ENCODE peak calls at places on chromosomes 7 and 10, in six cellular contexts. F, S, K, I, R and N are unnamed samples.

GRCh38 chr10:4267084-4267774 is 482.2 kb upstream of the KLF6 start:
- DNase-seq in F (no peak), S (no peak), K (no peak), I (no peak), R (peak), N (no peak)

GRCh38 chr7:5429857-5430611 is 6.4 kb upstream of the TNRC18 start:
- DNase-seq in F (peak), S (peak), K (peak), I (no peak), R (peak), N (peak)

GRCh38 chr7:122013070-122013469 is 131.0 kb downstream of the AASS start:
- DNase-seq in F (no peak), S (peak), K (no peak), I (no peak), R (no peak), N (no peak)

GRCh38 chr7:149714081-149714909 is 59.1 kb downstream of the ZNF467 start:
- DNase-seq in F (peak), S (peak), K (peak), I (peak), R (peak), N (peak)

GRCh38 chr7:11988186-11988585 is 156.2 kb upstream of the THSD7A start:
- DNase-seq in F (no peak), S (no peak), K (no peak), I (no peak), R (no peak), N (no peak)

GRCh38 chr7:99562832-99563231 is 4.4 kb downstream of the ZNF655 start:
- DNase-seq in F (no peak), S (peak), K (peak), I (no peak), R (peak), N (no peak)

GRCh38 chr7:108973075-108973474 is 403.4 kb downstream of the DNAJB9 start:
- DNase-seq in F (no peak), S (peak), K (no peak), I (no peak), R (no peak), N (no peak)

GRCh38 chr10:124743188-124744046 is 761 bp downstream of the FAM53B start:
- DNase-seq in F (no peak), S (peak), K (peak), I (no peak), R (no peak), N (peak)

GRCh38 chr7:94907420-94908203 is at the start of gene PPP1R9A:
- DNase-seq in F (peak), S (peak), K (peak), I (peak), R (peak), N (peak)

GRCh38 chr7:10767771-10768170 is 205.9 kb upstream of the PHF14 start:
- DNase-seq in F (no peak), S (no peak), K (no peak), I (no peak), R (no peak), N (no peak)

GRCh38 chr10:29438271-29438670 is 149.4 kb downstream of the LYZL1 start:
- DNase-seq in F (no peak), S (no peak), K (no peak), I (no peak), R (no peak), N (no peak)

GRCh38 chr10:132283604-132284382 is 24.0 kb downstream of the STK32C start:
- DNase-seq in F (no peak), S (no peak), K (peak), I (no peak), R (no peak), N (peak)

GRCh38 chr7:135862586-135863361 is 114.2 kb upstream of the FAM180A start:
- DNase-seq in F (no peak), S (peak), K (no peak), I (no peak), R (no peak), N (no peak)

GRCh38 chr7:151249732-151250072 is 1.2 kb upstream of the SMARCD3 start:
- DNase-seq in F (peak), S (peak), K (peak), I (peak), R (peak), N (peak)

GRCh38 chr7:114789942-114790341 is 132.0 kb upstream of the MDFIC start:
- DNase-seq in F (no peak), S (no peak), K (peak), I (no peak), R (no peak), N (no peak)

GRCh38 chr10:114638874-114639625 is 19.0 kb downstream of the ABLIM1 start:
- DNase-seq in F (no peak), S (peak), K (peak), I (no peak), R (no peak), N (no peak)

GRCh38 chr10:48494073-48494472 is 110.8 kb downstream of the ARHGAP22 start:
- DNase-seq in F (no peak), S (no peak), K (no peak), I (no peak), R (no peak), N (no peak)

GRCh38 chr10:88980836-88981235 is 9.8 kb upstream of the FAS start:
- DNase-seq in F (no peak), S (no peak), K (peak), I (no peak), R (no peak), N (no peak)
- H3K27ac ChIP-seq in F (peak), S (no peak), K (no peak), I (peak), R (peak), N (peak)

GRCh38 chr10:44697096-44697495 is 214.0 kb upstream of the TMEM72 start:
- DNase-seq in F (no peak), S (no peak), K (peak), I (no peak), R (no peak), N (no peak)
- H3K27ac ChIP-seq in F (no peak), S (no peak), K (peak), I (no peak), R (no peak), N (peak)

GRCh38 chr7:25857376-25858067 is 294.5 kb upstream of the NFE2L3 start:
- DNase-seq in F (no peak), S (peak), K (peak), I (no peak), R (peak), N (no peak)
- H3K27ac ChIP-seq in F (no peak), S (peak), K (peak), I (no peak), R (peak), N (no peak)

GRCh38 chr10:77504870-77505257 is 132.7 kb downstream of the KCNMA1 start:
- DNase-seq in F (no peak), S (no peak), K (peak), I (no peak), R (no peak), N (no peak)
- H3K27ac ChIP-seq in F (no peak), S (no peak), K (peak), I (no peak), R (no peak), N (no peak)